ENCODE peak calls at places on chromosomes 6 and 20, in ten cellular contexts. N is B cell; W is globus pallidus; Y is adrenal gland; Z is T-helper 17 cell; D is PC-9; J is stomach; C is GM18507; H is NCI-H748 treated with DMSO at 0.1 percent for 48 hours; M is activated CD4-positive, CD25-positive, alpha-beta regulatory T cell. X is an unnamed sample.

GRCh38 chr20:23412026-23412425 is 9.3 kb downstream of the NAPB start:
- DNase-seq in M (no peak), D (no peak), Y (peak), N (no peak), Z (no peak), J (no peak), W (no peak), H (no peak), C (no peak), X (no peak)

GRCh38 chr6:137031122-137031521 is 13.6 kb downstream of the IL20RA start:
- DNase-seq in Y (no peak), M (no peak), H (no peak), D (no peak), N (no peak), W (no peak), J (no peak), Z (no peak), C (no peak), X (no peak)

GRCh38 chr6:193773-194310 is 98.4 kb upstream of the DUSP22 start:
- DNase-seq in C (no peak), W (no peak), Z (no peak), N (no peak), J (no peak), Y (no peak), M (no peak), H (no peak), D (no peak), X (no peak)

GRCh38 chr6:63573140-63573898 is 1.0 kb downstream of the LOC128125822 start:
- DNase-seq in H (peak), W (peak), M (peak), N (peak), Y (peak), Z (peak), C (no peak), J (peak), D (peak), X (peak)

GRCh38 chr6:84623956-84624680 is 140.3 kb downstream of the TBX18 start:
- DNase-seq in C (no peak), D (no peak), W (no peak), Y (no peak), H (no peak), M (no peak), N (no peak), Z (no peak), J (no peak), X (peak)

GRCh38 chr6:17042422-17043147 is 59.3 kb upstream of the STMND1 start:
- DNase-seq in Y (peak), C (no peak), M (no peak), W (peak), Z (no peak), D (peak), N (no peak), H (peak), J (no peak), X (peak)

GRCh38 chr6:131643855-131644460 is 6.9 kb downstream of the ENPP3 start:
- DNase-seq in W (no peak), J (no peak), N (no peak), C (no peak), D (no peak), Y (no peak), H (no peak), Z (no peak), M (no peak), X (no peak)

GRCh38 chr20:830011-830521 is 3.4 kb upstream of the FAM110A start:
- DNase-seq in D (no peak), Y (peak), J (no peak), C (no peak), M (no peak), W (no peak), H (no peak), Z (no peak), N (no peak), X (no peak)

GRCh38 chr20:31718952-31719643 is 3.6 kb downstream of the BCL2L1 start:
- DNase-seq in C (no peak), J (peak), Y (no peak), M (no peak), D (peak), W (no peak), H (no peak), N (no peak), Z (no peak), X (no peak)

GRCh38 chr6:16949696-16950095 is 152.2 kb upstream of the STMND1 start:
- DNase-seq in Z (no peak), N (no peak), J (no peak), Y (no peak), C (no peak), M (no peak), W (no peak), D (no peak), H (no peak), X (no peak)

GRCh38 chr20:675453-676314 is at the start of gene SCRT2:
- DNase-seq in H (peak), N (no peak), Y (peak), M (peak), W (peak), Z (peak), J (peak), C (peak), D (peak), X (peak)

GRCh38 chr6:153941768-153942167 is 97.3 kb upstream of the OPRM1 start:
- DNase-seq in Z (no peak), Y (no peak), C (no peak), N (no peak), J (no peak), W (no peak), H (no peak), M (no peak), D (no peak), X (no peak)

GRCh38 chr20:62359491-62360121 is 7.5 kb downstream of the LAMA5 start:
- DNase-seq in J (no peak), C (no peak), Z (no peak), M (no peak), Y (no peak), D (no peak), W (no peak), N (no peak), H (no peak), X (peak)

X was measured in right cardiac atrium.